ENCODE peak calls at places on chromosomes 5 and 9, in six cellular contexts. H is GM23248, J is ascending aorta, P is RWPE2, D is AG04449, Z is spleen. I is an unnamed sample.

GRCh38 chr5:27788184-27788583 is 749.8 kb upstream of the CDH9 start:
- DNase-seq in H (no peak), J (no peak), P (no peak), D (no peak), Z (no peak), I (no peak)

GRCh38 chr9:115643948-115644727 is 509.5 kb upstream of the PAPPA start:
- DNase-seq in H (no peak), J (no peak), P (no peak), D (no peak), Z (no peak), I (no peak)

GRCh38 chr5:162227075-162227474 is 159.5 kb downstream of the GABRG2 start:
- DNase-seq in H (no peak), J (no peak), P (no peak), D (no peak), Z (no peak), I (no peak)

GRCh38 chr5:66440202-66440680 is 156.0 kb upstream of the MAST4 start:
- DNase-seq in H (peak; percentile 93), J (no peak), P (no peak), D (no peak), Z (no peak), I (no peak)

GRCh38 chr5:143062379-143062778 is 292.2 kb downstream of the ARHGAP26 start:
- DNase-seq in H (no peak), J (no peak), P (no peak), D (no peak), Z (no peak), I (no peak)

GRCh38 chr5:28398185-28398584 is 1359.8 kb upstream of the CDH9 start:
- DNase-seq in H (no peak), J (no peak), P (no peak), D (no peak), Z (no peak), I (no peak)

GRCh38 chr9:127202461-127203139 is 62.0 kb upstream of the GARNL3 start:
- DNase-seq in H (peak; percentile 60), J (no peak), P (no peak), D (no peak), Z (no peak), I (no peak)

GRCh38 chr9:1155602-1156001 is 105.4 kb downstream of the DMRT2 start:
- DNase-seq in H (no peak), J (no peak), P (no peak), D (no peak), Z (no peak), I (no peak)

GRCh38 chr9:114223564-114224246 is 68.4 kb downstream of the COL27A1 start:
- DNase-seq in H (peak; percentile 80), J (no peak), P (no peak), D (no peak), Z (no peak), I (peak; percentile 33)

GRCh38 chr5:74993743-74994142 is 58.6 kb downstream of the GCNT4 start:
- DNase-seq in H (no peak), J (no peak), P (no peak), D (peak; percentile 17), Z (no peak), I (no peak)

GRCh38 chr5:58437661-58438060 is 22.2 kb downstream of the PLK2 start:
- DNase-seq in H (no peak), J (no peak), P (no peak), D (no peak), Z (no peak), I (no peak)

GRCh38 chr9:22970434-22970975 is 523.9 kb downstream of the DMRTA1 start:
- DNase-seq in H (no peak), J (no peak), P (no peak), D (no peak), Z (no peak), I (no peak)

GRCh38 chr9:71820516-71820915 is 52.2 kb upstream of the CEMIP2 start:
- DNase-seq in H (peak; percentile 39), J (no peak), P (no peak), D (no peak), Z (no peak), I (no peak)

GRCh38 chr9:129264388-129264787 is 86.3 kb upstream of the IER5L start:
- DNase-seq in H (no peak), J (no peak), P (no peak), D (no peak), Z (no peak), I (no peak)

GRCh38 chr5:134465856-134466240 is 54.2 kb upstream of the CDKN2AIPNL start:
- DNase-seq in H (peak; percentile 97), J (peak; percentile 52), P (peak; percentile 94), D (peak; percentile 36), Z (peak; percentile 94), I (peak; percentile 77)

GRCh38 chr5:132190161-132190817 is 37.4 kb downstream of the P4HA2 start:
- DNase-seq in H (peak; percentile 82), J (no peak), P (no peak), D (peak; percentile 17), Z (no peak), I (peak; percentile 43)

GRCh38 chr9:8492034-8492433 is 692.5 kb upstream of the DMAC1 start:
- DNase-seq in H (no peak), J (no peak), P (no peak), D (no peak), Z (no peak), I (no peak)

GRCh38 chr5:171419663-171420428 is 399 bp downstream of the FGF18 start:
- DNase-seq in H (peak; percentile 66), J (no peak), P (peak; percentile 74), D (no peak), Z (peak; percentile 69), I (no peak)

GRCh38 chr5:68122439-68122906 is 93.1 kb upstream of the PIK3R1 start:
- DNase-seq in H (no peak), J (no peak), P (no peak), D (no peak), Z (no peak), I (no peak)

GRCh38 chr9:3857673-3858072 is 331.9 kb upstream of the RFX3 start:
- DNase-seq in H (peak; percentile 89), J (no peak), P (no peak), D (no peak), Z (no peak), I (no peak)

GRCh38 chr5:5418764-5419163 is 3.7 kb upstream of the ICE1 start:
- DNase-seq in H (no peak), J (no peak), P (no peak), D (no peak), Z (no peak), I (no peak)

GRCh38 chr5:80192507-80193241 is 63.2 kb downstream of the SERINC5 start:
- DNase-seq in H (peak; percentile 46), J (no peak), P (no peak), D (peak; percentile 28), Z (no peak), I (no peak)

GRCh38 chr5:134506054-134507039 is 19.1 kb upstream of the JADE2 start:
- DNase-seq in H (peak; percentile 11), J (no peak), P (peak; percentile 77), D (no peak), Z (peak; percentile 74), I (no peak)

GRCh38 chr5:171355302-171355724 is 32.3 kb upstream of the NPM1 start:
- DNase-seq in H (no peak), J (no peak), P (no peak), D (no peak), Z (peak; percentile 4), I (no peak)

GRCh38 chr5:175347027-175347426 is 97.0 kb downstream of the DRD1 start:
- DNase-seq in H (peak; percentile 9), J (no peak), P (no peak), D (no peak), Z (no peak), I (no peak)

GRCh38 chr9:114282104-114282485 is 40.8 kb upstream of the ORM1 start:
- DNase-seq in H (no peak), J (no peak), P (peak; percentile 31), D (no peak), Z (peak; percentile 47), I (no peak)

GRCh38 chr5:177982072-177982727 is 13.8 kb downstream of the PROP1 start:
- DNase-seq in H (peak; percentile 32), J (no peak), P (no peak), D (no peak), Z (no peak), I (no peak)

GRCh38 chr5:177985430-177986040 is 10.5 kb downstream of the PROP1 start:
- DNase-seq in H (no peak), J (no peak), P (no peak), D (no peak), Z (no peak), I (no peak)

GRCh38 chr5:177983763-177984564 is 12.1 kb downstream of the PROP1 start:
- DNase-seq in H (no peak), J (no peak), P (no peak), D (no peak), Z (no peak), I (no peak)

GRCh38 chr5:177982956-177983355 is 13.1 kb downstream of the PROP1 start:
- DNase-seq in H (no peak), J (no peak), P (no peak), D (no peak), Z (no peak), I (no peak)

GRCh38 chr5:177984565-177985166 is 11.4 kb downstream of the PROP1 start:
- DNase-seq in H (peak; percentile 18), J (no peak), P (no peak), D (no peak), Z (no peak), I (no peak)
- H3K4me3 ChIP-seq in H (peak overlapping the region; percentile 25), J (no peak overlapping the region), P (no peak overlapping the region), D (no peak overlapping the region), Z (peak overlapping the region; percentile 25), I (peak overlapping the region; percentile 9)

DNA sequence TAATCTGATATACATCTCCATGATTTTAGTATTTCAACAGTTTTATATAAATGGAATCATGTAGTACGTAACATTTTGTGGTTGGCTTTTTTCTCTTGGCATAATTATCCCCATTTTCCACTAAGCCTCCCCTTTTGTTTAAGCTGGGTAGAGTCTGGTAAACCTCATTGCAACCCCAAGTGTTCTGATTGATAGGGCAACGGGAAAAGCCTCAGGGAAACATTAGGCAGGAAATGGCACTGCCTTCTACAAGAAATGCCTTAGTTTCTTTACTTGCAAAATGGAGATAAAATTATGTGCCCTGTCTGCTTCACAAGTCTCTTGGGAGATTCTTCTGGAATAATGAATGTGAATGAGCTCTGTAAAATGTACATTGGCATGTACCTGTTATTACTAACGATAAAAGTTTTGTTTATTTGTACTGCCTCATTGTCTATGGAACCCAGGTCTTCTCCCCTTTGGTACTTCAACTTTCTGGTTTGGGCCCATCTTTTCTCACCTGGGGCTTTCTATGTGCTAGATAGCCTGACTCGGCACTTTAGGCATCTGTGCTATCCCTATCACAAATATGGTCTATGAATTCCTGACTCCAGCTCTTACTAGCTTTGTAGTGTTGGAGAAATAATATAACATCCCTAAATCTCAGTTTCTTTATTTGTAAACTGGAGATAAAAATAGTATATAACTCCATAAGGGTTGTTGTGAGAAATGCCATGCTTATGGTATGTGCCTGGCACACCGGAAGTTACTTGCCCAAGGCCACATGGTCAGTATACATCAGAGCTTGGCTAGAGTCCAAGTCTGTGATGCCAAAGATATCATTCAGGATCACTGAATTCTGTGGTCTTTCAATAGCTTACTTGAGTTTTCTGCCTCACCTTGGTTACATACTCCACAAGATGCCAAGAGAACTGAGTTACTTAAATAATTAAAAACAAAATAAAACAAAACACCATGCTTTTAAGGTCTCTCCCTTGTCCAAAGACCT is 48.2 kb upstream of the ZNF169 start:
- DNase-seq in H (peak; percentile 15), J (no peak), P (no peak), D (no peak), Z (no peak), I (no peak)
- H3K4me3 ChIP-seq in H (no peak overlapping the region), J (no peak overlapping the region), P (no peak overlapping the region), D (no peak overlapping the region), Z (no peak overlapping the region), I (no peak overlapping the region)

GRCh38 chr9:134406366-134407122 is 80.3 kb downstream of the RXRA start:
- DNase-seq in H (peak; percentile 68), J (no peak), P (no peak), D (no peak), Z (no peak), I (no peak)
- H3K4me3 ChIP-seq in H (peak overlapping the region; percentile 57), J (peak overlapping the region; percentile 27), P (no peak overlapping the region), D (peak overlapping the region; percentile 38), Z (peak overlapping the region; percentile 30), I (no peak overlapping the region)

GRCh38 chr5:1295650-1296037 is 776 bp upstream of the TERT start:
- DNase-seq in H (no peak), J (no peak), P (peak; percentile 70), D (no peak), Z (peak; percentile 76), I (no peak)
- H3K4me3 ChIP-seq in H (no peak overlapping the region), J (no peak overlapping the region), P (no peak overlapping the region), D (no peak overlapping the region), Z (peak overlapping the region; percentile 42), I (peak overlapping the region; percentile 58)